ENCODE peak calls at places on chromosome 11, in six cellular contexts. One of them, this sample, is unnamed.

GRCh38 chr11:85823816-85824215 is 12.9 kb upstream of the SYTL2 start:
- DNase-seq in HTR-8/SVneo: no peak
- DNase-seq in ecto neural progenitor cell: no peak
- DNase-seq in Daoy: no peak
- DNase-seq in amniotic stem cell: no peak
- DNase-seq in activated CD4-positive, alpha-beta T cell treated with anti-CD3 and anti-CD28 coated beads for 48 hours: peak; percentile 42
- DNase-seq in this sample: no peak

GRCh38 chr11:45213717-45214116 is 67.3 kb downstream of the PRDM11 start:
- DNase-seq in HTR-8/SVneo: no peak
- DNase-seq in ecto neural progenitor cell: no peak
- DNase-seq in Daoy: no peak
- DNase-seq in amniotic stem cell: no peak
- DNase-seq in activated CD4-positive, alpha-beta T cell treated with anti-CD3 and anti-CD28 coated beads for 48 hours: no peak
- DNase-seq in this sample: no peak

GRCh38 chr11:72624496-72625201 is 49.6 kb downstream of the PDE2A start:
- DNase-seq in HTR-8/SVneo: no peak
- DNase-seq in ecto neural progenitor cell: no peak
- DNase-seq in Daoy: no peak
- DNase-seq in amniotic stem cell: no peak
- DNase-seq in activated CD4-positive, alpha-beta T cell treated with anti-CD3 and anti-CD28 coated beads for 48 hours: no peak
- DNase-seq in this sample: no peak

GRCh38 chr11:46489668-46490560 is 98.3 kb upstream of the CHRM4 start:
- DNase-seq in HTR-8/SVneo: peak; percentile 61
- DNase-seq in ecto neural progenitor cell: no peak
- DNase-seq in Daoy: peak; percentile 30
- DNase-seq in amniotic stem cell: no peak
- DNase-seq in activated CD4-positive, alpha-beta T cell treated with anti-CD3 and anti-CD28 coated beads for 48 hours: peak; percentile 36
- DNase-seq in this sample: no peak

GRCh38 chr11:127195791-127196190 is 195.2 kb upstream of the KIRREL3 start:
- DNase-seq in HTR-8/SVneo: no peak
- DNase-seq in ecto neural progenitor cell: no peak
- DNase-seq in Daoy: no peak
- DNase-seq in amniotic stem cell: no peak
- DNase-seq in activated CD4-positive, alpha-beta T cell treated with anti-CD3 and anti-CD28 coated beads for 48 hours: no peak
- DNase-seq in this sample: no peak

GRCh38 chr11:73429121-73429740 is 53.0 kb downstream of the RELT start:
- DNase-seq in HTR-8/SVneo: no peak
- DNase-seq in ecto neural progenitor cell: no peak
- DNase-seq in Daoy: no peak
- DNase-seq in amniotic stem cell: no peak
- DNase-seq in activated CD4-positive, alpha-beta T cell treated with anti-CD3 and anti-CD28 coated beads for 48 hours: no peak
- DNase-seq in this sample: no peak

GRCh38 chr11:14617241-14618027 is 26.2 kb upstream of the PDE3B start:
- DNase-seq in HTR-8/SVneo: no peak
- DNase-seq in ecto neural progenitor cell: no peak
- DNase-seq in Daoy: peak; percentile 3
- DNase-seq in amniotic stem cell: no peak
- DNase-seq in activated CD4-positive, alpha-beta T cell treated with anti-CD3 and anti-CD28 coated beads for 48 hours: no peak
- DNase-seq in this sample: no peak

GRCh38 chr11:45959851-45960250 is 37.4 kb downstream of the LARGE2 start:
- DNase-seq in HTR-8/SVneo: no peak
- DNase-seq in ecto neural progenitor cell: no peak
- DNase-seq in Daoy: no peak
- DNase-seq in amniotic stem cell: no peak
- DNase-seq in activated CD4-positive, alpha-beta T cell treated with anti-CD3 and anti-CD28 coated beads for 48 hours: no peak
- DNase-seq in this sample: no peak

GRCh38 chr11:1153951-1154487 is 3.7 kb upstream of the MUC5AC start:
- DNase-seq in HTR-8/SVneo: peak; percentile 94
- DNase-seq in ecto neural progenitor cell: peak; percentile 45
- DNase-seq in Daoy: peak; percentile 87
- DNase-seq in amniotic stem cell: peak; percentile 74
- DNase-seq in activated CD4-positive, alpha-beta T cell treated with anti-CD3 and anti-CD28 coated beads for 48 hours: peak; percentile 2
- DNase-seq in this sample: peak; percentile 68